ENCODE peak calls at places on chromosomes 6 and 20, in five cellular contexts. One of them, this sample, is unnamed.

GRCh38 chr20:20573797-20574196 is 138.6 kb downstream of the RALGAPA2 start:
- DNase-seq in GM04504: no peak
- DNase-seq in pulmonary artery endothelial cell: no peak
- DNase-seq in NCI-H2029 treated with DMSO at 0.1 percent for 48 hours: no peak
- DNase-seq in stimulated activated CD4-positive, alpha-beta T cell treated with anti-CD3 and anti-CD28 coated beads, Interleukin-4, amount 100 ng/mL, for 1 hour: no peak
- DNase-seq in this sample: no peak

GRCh38 chr6:159094444-159095252 is 49.9 kb upstream of the TAGAP start:
- DNase-seq in GM04504: no peak
- DNase-seq in pulmonary artery endothelial cell: no peak
- DNase-seq in NCI-H2029 treated with DMSO at 0.1 percent for 48 hours: no peak
- DNase-seq in stimulated activated CD4-positive, alpha-beta T cell treated with anti-CD3 and anti-CD28 coated beads, Interleukin-4, amount 100 ng/mL, for 1 hour: peak
- DNase-seq in this sample: no peak

GRCh38 chr20:1171461-1172093 is 13.2 kb downstream of the TMEM74B start:
- DNase-seq in GM04504: peak
- DNase-seq in pulmonary artery endothelial cell: no peak
- DNase-seq in NCI-H2029 treated with DMSO at 0.1 percent for 48 hours: no peak
- DNase-seq in stimulated activated CD4-positive, alpha-beta T cell treated with anti-CD3 and anti-CD28 coated beads, Interleukin-4, amount 100 ng/mL, for 1 hour: no peak
- DNase-seq in this sample: no peak

GRCh38 chr6:152897807-152898399 is 84.9 kb downstream of the FBXO5 start:
- DNase-seq in GM04504: peak
- DNase-seq in pulmonary artery endothelial cell: no peak
- DNase-seq in NCI-H2029 treated with DMSO at 0.1 percent for 48 hours: no peak
- DNase-seq in stimulated activated CD4-positive, alpha-beta T cell treated with anti-CD3 and anti-CD28 coated beads, Interleukin-4, amount 100 ng/mL, for 1 hour: peak
- DNase-seq in this sample: peak

GRCh38 chr20:21302645-21303060 is 478 bp upstream of the XRN2 start:
- DNase-seq in GM04504: no peak
- DNase-seq in pulmonary artery endothelial cell: no peak
- DNase-seq in NCI-H2029 treated with DMSO at 0.1 percent for 48 hours: no peak
- DNase-seq in stimulated activated CD4-positive, alpha-beta T cell treated with anti-CD3 and anti-CD28 coated beads, Interleukin-4, amount 100 ng/mL, for 1 hour: no peak
- DNase-seq in this sample: no peak

GRCh38 chr6:136315594-136315993 is 25.9 kb upstream of the BCLAF1 start:
- DNase-seq in GM04504: no peak
- DNase-seq in pulmonary artery endothelial cell: no peak
- DNase-seq in NCI-H2029 treated with DMSO at 0.1 percent for 48 hours: no peak
- DNase-seq in stimulated activated CD4-positive, alpha-beta T cell treated with anti-CD3 and anti-CD28 coated beads, Interleukin-4, amount 100 ng/mL, for 1 hour: no peak
- DNase-seq in this sample: no peak

GRCh38 chr6:153645326-153645725 is 393.7 kb upstream of the OPRM1 start:
- DNase-seq in GM04504: no peak
- DNase-seq in pulmonary artery endothelial cell: no peak
- DNase-seq in NCI-H2029 treated with DMSO at 0.1 percent for 48 hours: no peak
- DNase-seq in stimulated activated CD4-positive, alpha-beta T cell treated with anti-CD3 and anti-CD28 coated beads, Interleukin-4, amount 100 ng/mL, for 1 hour: no peak
- DNase-seq in this sample: no peak

GRCh38 chr6:9397981-9398559 is 962.7 kb upstream of the SLC35B3 start:
- DNase-seq in GM04504: no peak
- DNase-seq in pulmonary artery endothelial cell: no peak
- DNase-seq in NCI-H2029 treated with DMSO at 0.1 percent for 48 hours: peak
- DNase-seq in stimulated activated CD4-positive, alpha-beta T cell treated with anti-CD3 and anti-CD28 coated beads, Interleukin-4, amount 100 ng/mL, for 1 hour: no peak
- DNase-seq in this sample: no peak

GRCh38 chr6:151071295-151071694 is 168.5 kb upstream of the AKAP12 start:
- DNase-seq in GM04504: peak
- DNase-seq in pulmonary artery endothelial cell: peak
- DNase-seq in NCI-H2029 treated with DMSO at 0.1 percent for 48 hours: no peak
- DNase-seq in stimulated activated CD4-positive, alpha-beta T cell treated with anti-CD3 and anti-CD28 coated beads, Interleukin-4, amount 100 ng/mL, for 1 hour: no peak
- DNase-seq in this sample: no peak